ENCODE peak calls at places on chromosomes 2 and 18, in nine cellular contexts. V, A, O, S, W, M, Q, K and P are unnamed samples.
A peak's percentile ranks its signal among the peaks of the same experiment; 100 is the strongest.

GRCh38 chr2:234111523-234111922 is 61.0 kb downstream of the SPP2 start:
- DNase-seq in V (no peak), A (no peak), O (no peak), S (no peak), W (no peak), M (no peak), Q (no peak), K (peak; percentile 96), P (no peak)

GRCh38 chr2:125746321-125746983 is 909.5 kb upstream of the GYPC start:
- DNase-seq in V (no peak), A (no peak), O (no peak), S (no peak), W (no peak), M (no peak), Q (no peak), K (no peak), P (no peak)

GRCh38 chr2:99085400-99085799 is 56.1 kb upstream of the C2orf15 start:
- DNase-seq in V (no peak), A (no peak), O (peak; percentile 7), S (no peak), W (no peak), M (no peak), Q (no peak), K (peak; percentile 5), P (no peak)

GRCh38 chr18:8153887-8154583 is 455.2 kb upstream of the RAB12 start:
- DNase-seq in V (no peak), A (no peak), O (no peak), S (no peak), W (no peak), M (no peak), Q (no peak), K (peak; percentile 79), P (no peak)

GRCh38 chr2:195633974-195634373 is 23.1 kb upstream of the SLC39A10 start:
- DNase-seq in V (no peak), A (no peak), O (no peak), S (no peak), W (no peak), M (no peak), Q (no peak), K (no peak), P (no peak)

GRCh38 chr2:144362401-144362800 is 157.5 kb downstream of the ZEB2 start:
- DNase-seq in V (no peak), A (no peak), O (no peak), S (no peak), W (no peak), M (no peak), Q (no peak), K (no peak), P (no peak)

GRCh38 chr2:23686405-23687029 is 240.4 kb downstream of the ATAD2B start:
- DNase-seq in V (no peak), A (no peak), O (no peak), S (no peak), W (no peak), M (peak; percentile 30), Q (no peak), K (no peak), P (no peak)

GRCh38 chr2:74597456-74597855 is 42.9 kb downstream of the DOK1 start:
- DNase-seq in V (no peak), A (no peak), O (no peak), S (no peak), W (no peak), M (no peak), Q (no peak), K (no peak), P (no peak)

GRCh38 chr18:799943-800342 is 12.1 kb downstream of the YES1 start:
- DNase-seq in V (no peak), A (no peak), O (no peak), S (no peak), W (no peak), M (no peak), Q (no peak), K (no peak), P (no peak)
- H3K4me1 ChIP-seq in V (no peaks in the 10 kb centered on the region), A (peaks cover 24% of the 10 kb centered on the region), O (peaks cover 9% of the 10 kb centered on the region), S (no peaks in the 10 kb centered on the region), W (no peaks in the 10 kb centered on the region), M (peaks cover 8% of the 10 kb centered on the region), Q (no peaks in the 10 kb centered on the region), K (no peaks in the 10 kb centered on the region), P (no peaks in the 10 kb centered on the region)

DNA sequence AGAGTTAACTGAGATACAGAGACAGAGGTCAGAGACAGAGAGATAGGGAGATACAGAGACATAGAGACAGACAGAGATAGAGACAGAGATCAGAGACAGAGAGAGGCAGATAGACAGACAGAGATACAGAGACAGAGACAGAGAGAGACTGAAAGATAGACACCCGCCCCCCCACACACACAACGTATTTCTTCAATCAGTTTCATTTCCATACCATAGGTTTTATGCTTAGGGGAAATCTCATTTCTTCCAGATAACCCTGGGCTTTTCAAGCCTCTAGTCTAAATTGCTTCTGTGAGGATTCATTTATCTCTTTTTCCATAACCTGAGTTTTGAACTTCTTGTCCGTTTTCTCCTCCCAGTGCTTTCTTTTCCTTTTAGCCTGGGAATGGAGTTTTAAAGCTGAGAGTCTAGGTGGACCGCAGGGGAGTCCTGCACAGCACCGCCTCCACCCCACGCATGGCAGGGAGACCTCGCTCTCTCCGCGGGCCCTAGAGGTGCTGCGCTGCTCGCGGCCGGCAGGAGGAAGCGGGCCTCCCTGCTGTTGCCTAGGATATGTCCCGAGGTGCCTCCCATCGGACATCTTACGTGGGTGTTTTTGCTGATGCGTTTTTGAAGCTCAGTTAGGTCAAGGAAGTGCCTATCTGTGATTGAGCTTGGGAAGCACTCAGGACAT is 94.7 kb downstream of the CD8B2 start:
- DNase-seq in V (peak; percentile 83), A (peak; percentile 9), O (peak; percentile 57), S (peak; percentile 41), W (no peak), M (peak; percentile 67), Q (peak; percentile 50), K (peak; percentile 47), P (peak; percentile 73)
- TF ChIP-seq CTCF in V (no peak), A (no peak), O (no peak), S (no peak), W (no peak), M (no peak), Q (no peak), K (peak; percentile 24), P (no peak)

GRCh38 chr2:239300871-239301742 is 99.7 kb downstream of the HDAC4 start:
- DNase-seq in V (peak; percentile 73), A (no peak), O (peak; percentile 5), S (peak; percentile 58), W (peak; percentile 35), M (no peak), Q (peak; percentile 14), K (no peak), P (no peak)

GRCh38 chr2:239297142-239298125 is 103.4 kb downstream of the HDAC4 start:
- DNase-seq in V (peak; percentile 49), A (no peak), O (peak; percentile 13), S (peak; percentile 47), W (peak; percentile 38), M (no peak), Q (no peak), K (no peak), P (peak; percentile 52)

GRCh38 chr2:239298126-239298804 is 102.6 kb downstream of the HDAC4 start:
- DNase-seq in V (peak; percentile 65), A (peak; percentile 64), O (peak; percentile 17), S (peak; percentile 95), W (peak; percentile 27), M (no peak), Q (no peak), K (no peak), P (peak; percentile 49)

GRCh38 chr2:239300242-239300641 is 100.6 kb downstream of the HDAC4 start:
- DNase-seq in V (no peak), A (no peak), O (peak; percentile 4), S (no peak), W (peak; percentile 43), M (no peak), Q (peak; percentile 16), K (no peak), P (no peak)

DNA sequence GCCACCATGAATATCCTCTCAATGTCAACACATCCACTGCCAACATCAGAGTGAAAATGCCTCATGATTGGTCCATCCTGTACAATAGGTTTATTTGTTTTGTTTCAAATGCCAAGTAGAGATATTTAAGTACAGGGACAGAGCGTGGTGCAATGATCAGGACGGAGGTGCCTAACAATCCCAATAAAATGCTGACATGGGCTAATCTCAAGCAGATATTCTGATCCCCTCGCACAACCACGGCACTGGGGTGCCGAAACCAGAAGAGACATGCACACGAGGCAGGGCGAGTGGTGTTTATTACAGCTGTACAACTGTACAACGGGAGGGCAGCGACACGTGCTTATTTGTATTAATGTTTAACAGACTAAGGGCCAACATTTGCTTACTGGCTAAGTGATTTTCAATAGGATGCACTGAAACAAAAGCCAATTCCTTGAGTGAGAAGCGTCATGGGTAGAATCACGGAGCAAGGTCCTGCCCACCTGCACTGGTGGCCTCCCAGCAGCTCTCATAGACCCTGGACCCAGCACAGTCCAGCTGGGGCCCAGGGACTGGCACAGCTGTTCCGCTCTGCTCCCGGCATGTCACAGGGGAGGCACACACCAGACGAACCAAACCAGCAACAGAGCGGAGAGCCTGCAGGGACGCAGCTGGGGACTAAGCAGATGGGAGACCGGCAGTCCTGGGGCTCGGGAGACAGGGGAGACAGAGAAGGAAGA is 101.4 kb downstream of the HDAC4 start:
- DNase-seq in V (peak; percentile 50), A (no peak), O (peak; percentile 79), S (no peak), W (peak; percentile 10), M (no peak), Q (no peak), K (no peak), P (peak; percentile 44)
- H3K4me1 ChIP-seq in V (peaks cover 46% of the 10 kb centered on the region), A (peaks cover 71% of the 10 kb centered on the region), O (peaks cover 93% of the 10 kb centered on the region), S (peaks cover 94% of the 10 kb centered on the region), W (peaks cover under 1% of the 10 kb centered on the region), M (peaks cover 18% of the 10 kb centered on the region), Q (peaks cover 34% of the 10 kb centered on the region), K (no peaks in the 10 kb centered on the region), P (peaks cover 5% of the 10 kb centered on the region)

GRCh38 chr2:102253140-102253752 is 58.1 kb upstream of the IL1RL1 start:
- DNase-seq in V (no peak), A (no peak), O (no peak), S (no peak), W (no peak), M (no peak), Q (no peak), K (peak; percentile 43), P (no peak)

GRCh38 chr2:102251042-102251848 is 60.1 kb upstream of the IL1RL1 start:
- DNase-seq in V (peak; percentile 86), A (peak; percentile 50), O (peak; percentile 58), S (no peak), W (no peak), M (peak; percentile 83), Q (peak; percentile 47), K (no peak), P (no peak)

GRCh38 chr2:102250278-102250821 is 61.0 kb upstream of the IL1RL1 start:
- DNase-seq in V (peak; percentile 77), A (no peak), O (no peak), S (no peak), W (no peak), M (no peak), Q (no peak), K (no peak), P (no peak)

GRCh38 chr2:102253753-102254150 is 57.6 kb upstream of the IL1RL1 start:
- DNase-seq in V (no peak), A (no peak), O (no peak), S (no peak), W (no peak), M (no peak), Q (no peak), K (no peak), P (no peak)

DNA sequence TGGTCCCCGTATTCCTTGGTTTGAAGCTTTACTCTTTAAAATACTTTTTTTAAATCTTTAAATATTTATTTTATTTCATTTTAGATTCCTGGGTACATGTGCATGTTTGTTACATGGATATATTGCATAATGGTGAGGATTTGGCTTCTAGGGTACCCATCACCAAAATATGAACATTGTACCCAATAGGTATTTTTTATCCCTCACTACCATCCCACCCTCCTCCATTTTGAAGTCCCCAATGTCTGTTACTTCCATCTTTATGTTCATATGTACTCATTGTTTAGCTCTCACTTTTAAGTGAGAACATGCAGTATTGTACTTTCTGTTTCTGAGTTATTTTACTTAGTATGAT is 59.5 kb upstream of the IL1RL1 start:
- DNase-seq in V (no peak), A (no peak), O (no peak), S (no peak), W (no peak), M (no peak), Q (no peak), K (no peak), P (no peak)
- TF ChIP-seq CTCF in V (no peak), A (no peak), O (no peak), S (no peak), W (no peak), M (no peak), Q (no peak), K (no peak), P (no peak)